ENCODE peak calls at places on chromosomes 2 and 18, in five cellular contexts. H is heart right ventricle, A is GM12865, O is endothelial cell, N is fibroblast of lung. E is an unnamed sample.

GRCh38 chr2:120939595-120940318 is 204.1 kb downstream of the GLI2 start:
- DNase-seq in H (no peak), A (no peak), O (no peak), N (peak), E (no peak)

GRCh38 chr2:144995482-144995881 is 475.6 kb upstream of the ZEB2 start:
- DNase-seq in H (no peak), A (no peak), O (no peak), N (peak), E (no peak)

GRCh38 chr2:122412360-122412759 is 656.9 kb downstream of the TSN start:
- DNase-seq in H (no peak), A (no peak), O (no peak), N (no peak), E (no peak)

GRCh38 chr2:140639628-140640027 is 1491.2 kb downstream of the LRP1B start:
- DNase-seq in H (no peak), A (peak), O (no peak), N (no peak), E (no peak)

GRCh38 chr18:35740616-35741015 is 159.1 kb downstream of the GALNT1 start:
- DNase-seq in H (no peak), A (no peak), O (no peak), N (no peak), E (no peak)

GRCh38 chr2:227163998-227164744 is at the start of the genes COL4A3 and COL4A4:
- DNase-seq in H (peak), A (peak), O (peak), N (no peak), E (peak)

GRCh38 chr2:216691210-216691741 is 4.1 kb downstream of the IGFBP5 start:
- DNase-seq in H (peak), A (no peak), O (no peak), N (peak), E (peak)

GRCh38 chr2:199302851-199303250 is 154.9 kb downstream of the SATB2 start:
- DNase-seq in H (no peak), A (no peak), O (no peak), N (no peak), E (no peak)

GRCh38 chr2:229282758-229283546 is 11.9 kb upstream of the PID1 start:
- DNase-seq in H (no peak), A (no peak), O (no peak), N (peak), E (no peak)

GRCh38 chr2:134717706-134718094 is 1.1 kb downstream of the TMEM163 start:
- DNase-seq in H (peak), A (no peak), O (peak), N (no peak), E (no peak)

GRCh38 chr2:165794520-165794882 is 454 bp upstream of the GALNT3 start:
- DNase-seq in H (peak), A (peak), O (peak), N (peak), E (no peak)

GRCh38 chr2:40016151-40016885 is 237.3 kb upstream of the THUMPD2 start:
- DNase-seq in H (no peak), A (no peak), O (no peak), N (no peak), E (no peak)

GRCh38 chr2:178403671-178404379 is 47.1 kb downstream of the PRKRA start:
- DNase-seq in H (no peak), A (peak), O (no peak), N (no peak), E (no peak)

GRCh38 chr2:158990397-158991209 is 22.2 kb downstream of the TANC1 start:
- DNase-seq in H (no peak), A (no peak), O (no peak), N (peak), E (no peak)

GRCh38 chr2:204380141-204380881 is 165.0 kb upstream of the PARD3B start:
- DNase-seq in H (no peak), A (no peak), O (no peak), N (no peak), E (no peak)

GRCh38 chr2:220275454-220275853 is 648.0 kb downstream of the SLC4A3 start:
- DNase-seq in H (no peak), A (no peak), O (no peak), N (no peak), E (no peak)

GRCh38 chr2:152062130-152063091 is 36.4 kb downstream of the CACNB4 start:
- DNase-seq in H (no peak), A (peak), O (no peak), N (peak), E (no peak)

GRCh38 chr2:216195565-216195978 is 86.4 kb downstream of the XRCC5 start:
- DNase-seq in H (no peak), A (no peak), O (no peak), N (peak), E (no peak)

GRCh38 chr2:197311521-197312033 is 997 bp upstream of the ANKRD44 start:
- DNase-seq in H (no peak), A (no peak), O (no peak), N (no peak), E (no peak)

GRCh38 chr2:43158259-43158880 is 68.0 kb downstream of the ZFP36L2 start:
- DNase-seq in H (peak), A (peak), O (peak), N (peak), E (no peak)

GRCh38 chr2:12538300-12538699 is 178.4 kb upstream of the TRIB2 start:
- DNase-seq in H (no peak), A (no peak), O (no peak), N (no peak), E (no peak)

GRCh38 chr2:133633851-133634250 is 65.6 kb upstream of the NCKAP5 start:
- DNase-seq in H (no peak), A (no peak), O (no peak), N (peak), E (no peak)

GRCh38 chr2:12918138-12918840 is 201.6 kb downstream of the TRIB2 start:
- DNase-seq in H (no peak), A (no peak), O (no peak), N (peak), E (no peak)

GRCh38 chr2:195612515-195613495 is 44.2 kb upstream of the SLC39A10 start:
- DNase-seq in H (no peak), A (no peak), O (peak), N (peak), E (no peak)

GRCh38 chr2:96917008-96917575 is 47.2 kb upstream of the SEMA4C start:
- DNase-seq in H (no peak), A (no peak), O (no peak), N (no peak), E (no peak)

GRCh38 chr2:111118455-111119003 is 2.2 kb upstream of the BCL2L11 start:
- DNase-seq in H (peak), A (no peak), O (peak), N (no peak), E (peak)

GRCh38 chr2:161237397-161238263 is 70.6 kb upstream of the PSMD14 start:
- DNase-seq in H (peak), A (peak), O (peak), N (peak), E (no peak)

GRCh38 chr2:190963088-190963487 is 50.9 kb downstream of the STAT1 start:
- DNase-seq in H (no peak), A (no peak), O (no peak), N (no peak), E (no peak)

GRCh38 chr2:29615183-29615582 is 306.2 kb downstream of the ALK start:
- DNase-seq in H (no peak), A (no peak), O (no peak), N (no peak), E (no peak)

GRCh38 chr2:11245322-11245721 is 90.1 kb downstream of the SLC66A3 start:
- DNase-seq in H (no peak), A (no peak), O (no peak), N (no peak), E (no peak)

GRCh38 chr2:129004485-129004884 is 685.8 kb upstream of the HS6ST1 start:
- DNase-seq in H (no peak), A (no peak), O (no peak), N (no peak), E (no peak)

GRCh38 chr2:30346475-30347169 is 100.4 kb upstream of the LCLAT1 start:
- DNase-seq in H (peak), A (no peak), O (no peak), N (no peak), E (no peak)

GRCh38 chr2:68200157-68200787 is 42.6 kb downstream of the PNO1 start:
- DNase-seq in H (no peak), A (no peak), O (no peak), N (no peak), E (no peak)

GRCh38 chr18:389658-390357 is 110.7 kb downstream of the COLEC12 start:
- DNase-seq in H (no peak), A (peak), O (peak), N (peak), E (no peak)
- TF ChIP-seq CTCF in H (no peak), A (no peak), O (no peak), N (no peak), E (peak)

GRCh38 chr18:77068890-77069312 is 63.7 kb downstream of the MBP start:
- DNase-seq in H (no peak), A (peak), O (no peak), N (peak), E (no peak)

GRCh38 chr18:77066101-77066500 is 66.5 kb downstream of the MBP start:
- DNase-seq in H (no peak), A (no peak), O (no peak), N (no peak), E (no peak)

GRCh38 chr18:77066689-77067088 is 65.9 kb downstream of the MBP start:
- DNase-seq in H (no peak), A (no peak), O (no peak), N (no peak), E (no peak)

GRCh38 chr18:77068321-77068841 is 64.2 kb downstream of the MBP start:
- DNase-seq in H (no peak), A (peak), O (no peak), N (peak), E (no peak)

DNA sequence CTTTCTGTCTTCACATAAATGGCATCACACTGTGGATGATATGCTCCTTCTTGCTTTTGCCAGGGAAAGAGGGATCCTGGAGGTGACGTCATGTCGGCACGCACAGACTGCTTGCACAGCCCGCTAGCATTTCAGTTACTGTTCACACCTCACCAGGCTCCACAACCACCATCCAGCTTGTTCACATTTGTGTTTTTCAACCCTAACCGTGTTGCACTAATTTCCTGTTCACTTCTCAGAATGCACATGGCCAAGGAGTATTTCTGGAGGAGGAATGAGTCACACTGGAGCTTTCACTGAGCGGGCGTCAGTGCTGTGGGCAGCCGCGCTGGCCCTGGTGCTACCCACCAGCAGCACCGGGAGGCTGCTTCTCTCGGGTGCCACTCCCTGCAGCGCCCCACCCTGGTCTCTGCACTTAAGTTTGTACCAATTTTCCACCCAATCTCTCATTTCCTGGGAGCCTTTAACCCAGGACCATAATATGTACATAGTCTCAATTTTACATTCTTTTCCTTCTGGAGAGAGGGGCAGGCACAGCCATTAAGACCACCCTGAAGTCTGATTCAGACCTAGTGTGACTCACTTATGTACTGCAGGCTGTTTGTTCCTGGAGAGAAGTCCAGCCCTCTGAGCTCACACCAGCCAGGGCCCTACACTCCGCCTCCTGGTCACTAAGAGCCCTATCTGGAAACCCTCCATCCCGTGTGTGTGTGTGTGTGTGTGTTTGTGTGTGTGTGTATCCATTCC is 65.1 kb downstream of the MBP start:
- DNase-seq in H (peak), A (peak), O (no peak), N (peak), E (no peak)
- TF ChIP-seq CTCF in H (no peak), A (no peak), O (no peak), N (peak), E (no peak)

GRCh38 chr2:230416061-230416721 is at the start of gene SP100:
- DNase-seq in H (peak), A (peak), O (no peak), N (peak), E (no peak)
- TF ChIP-seq CTCF in H (no peak), A (no peak), O (no peak), N (no peak), E (no peak)

GRCh38 chr2:232887171-232887850 is 17.2 kb downstream of the SNORC start:
- DNase-seq in H (no peak), A (no peak), O (no peak), N (no peak), E (no peak)
- TF ChIP-seq CTCF in H (no peak), A (no peak), O (no peak), N (peak), E (no peak)

GRCh38 chr18:79657342-79657996 is 22.1 kb upstream of the CTDP1 start:
- DNase-seq in H (no peak), A (no peak), O (no peak), N (no peak), E (no peak)
- TF ChIP-seq CTCF in H (no peak), A (no peak), O (no peak), N (no peak), E (no peak)

GRCh38 chr2:45028276-45028675 is 19.0 kb upstream of the SIX2 start:
- DNase-seq in H (no peak), A (no peak), O (no peak), N (peak), E (no peak)

GRCh38 chr2:45029215-45029614 is 20.0 kb upstream of the SIX2 start:
- DNase-seq in H (no peak), A (no peak), O (no peak), N (peak), E (no peak)

GRCh38 chr2:45020439-45020838 is 11.2 kb upstream of the SIX2 start:
- DNase-seq in H (no peak), A (no peak), O (no peak), N (no peak), E (no peak)

GRCh38 chr2:45027051-45027450 is 17.8 kb upstream of the SIX2 start:
- DNase-seq in H (no peak), A (no peak), O (no peak), N (no peak), E (no peak)

GRCh38 chr2:45024600-45025291 is 15.5 kb upstream of the SIX2 start:
- DNase-seq in H (no peak), A (peak), O (no peak), N (peak), E (no peak)
- TF ChIP-seq CTCF in H (no peak), A (peak), O (no peak), N (no peak), E (no peak)

DNA sequence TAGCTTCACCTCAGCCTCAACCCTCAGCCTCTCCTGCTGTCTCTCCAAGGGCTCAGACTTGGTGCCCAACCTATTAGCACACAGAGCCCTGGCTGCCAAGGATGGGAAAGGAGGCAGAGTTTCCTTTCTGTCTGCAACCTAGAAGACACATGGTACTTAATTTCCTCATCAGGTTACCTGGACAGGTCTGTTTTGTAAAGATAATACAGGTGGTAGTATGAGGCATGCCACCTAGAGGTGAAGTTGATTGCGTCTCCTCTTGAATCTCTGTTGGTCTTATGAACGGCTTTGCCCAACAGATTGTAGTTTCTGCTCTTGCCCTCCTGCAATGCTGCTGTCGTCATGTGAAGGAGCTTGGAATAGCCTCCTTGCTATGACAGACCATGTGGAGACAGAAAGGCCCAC is 44.5 kb upstream of the RMND5A start:
- DNase-seq in H (no peak), A (peak), O (no peak), N (no peak), E (no peak)
- TF ChIP-seq CTCF in H (peak), A (peak), O (no peak), N (no peak), E (no peak)

E was measured in neural crest cell.